ENCODE peak calls at places on chromosomes 4 and X, in eight cellular contexts. One of them, this sample, is unnamed.

GRCh38 chrX:107505223-107505622 is 55.8 kb downstream of the FRMPD3 start:
- DNase-seq in A673: no peak
- DNase-seq in neural crest cell: no peak
- DNase-seq in prostate gland: no peak
- DNase-seq in mesothelial cell of epicardium: no peak
- DNase-seq in lower leg skin: peak; percentile 6
- DNase-seq in AG10803: no peak
- DNase-seq in choroid plexus epithelial cell: no peak
- DNase-seq in this sample: no peak

GRCh38 chr4:88522702-88523324 is 763 bp downstream of the PYURF start:
- DNase-seq in prostate gland: peak; percentile 21
- DNase-seq in choroid plexus epithelial cell: peak; percentile 36
- DNase-seq in A673: peak; percentile 21
- DNase-seq in AG10803: peak; percentile 46
- DNase-seq in neural crest cell: peak; percentile 14
- DNase-seq in mesothelial cell of epicardium: no peak
- DNase-seq in lower leg skin: peak; percentile 88
- DNase-seq in this sample: no peak

GRCh38 chr4:687975-688694 is 816 bp downstream of the SLC49A3 start:
- DNase-seq in choroid plexus epithelial cell: no peak
- DNase-seq in mesothelial cell of epicardium: no peak
- DNase-seq in A673: no peak
- DNase-seq in AG10803: no peak
- DNase-seq in prostate gland: no peak
- DNase-seq in neural crest cell: no peak
- DNase-seq in lower leg skin: no peak
- DNase-seq in this sample: no peak

GRCh38 chrX:78708830-78709229 is 38.7 kb upstream of the LPAR4 start:
- DNase-seq in choroid plexus epithelial cell: no peak
- DNase-seq in mesothelial cell of epicardium: no peak
- DNase-seq in AG10803: peak; percentile 64
- DNase-seq in A673: no peak
- DNase-seq in lower leg skin: no peak
- DNase-seq in neural crest cell: no peak
- DNase-seq in prostate gland: peak; percentile 3
- DNase-seq in this sample: no peak

GRCh38 chrX:2676794-2677675 is 14.1 kb upstream of the CD99 start:
- DNase-seq in lower leg skin: no peak
- DNase-seq in choroid plexus epithelial cell: no peak
- DNase-seq in mesothelial cell of epicardium: no peak
- DNase-seq in A673: no peak
- DNase-seq in neural crest cell: no peak
- DNase-seq in prostate gland: no peak
- DNase-seq in AG10803: peak; percentile 70
- DNase-seq in this sample: no peak

GRCh38 chrX:145623453-145623852 is 194.2 kb upstream of the SLITRK2 start:
- DNase-seq in AG10803: no peak
- DNase-seq in A673: no peak
- DNase-seq in neural crest cell: no peak
- DNase-seq in mesothelial cell of epicardium: no peak
- DNase-seq in prostate gland: no peak
- DNase-seq in lower leg skin: no peak
- DNase-seq in choroid plexus epithelial cell: no peak
- DNase-seq in this sample: no peak

GRCh38 chrX:9845574-9845948 is 59.3 kb downstream of the SHROOM2 start:
- DNase-seq in lower leg skin: no peak
- DNase-seq in A673: no peak
- DNase-seq in mesothelial cell of epicardium: no peak
- DNase-seq in neural crest cell: no peak
- DNase-seq in prostate gland: no peak
- DNase-seq in choroid plexus epithelial cell: peak; percentile 88
- DNase-seq in AG10803: peak; percentile 29
- DNase-seq in this sample: no peak

GRCh38 chr4:95107635-95108034 is 349.9 kb downstream of the BMPR1B start:
- DNase-seq in A673: no peak
- DNase-seq in lower leg skin: no peak
- DNase-seq in choroid plexus epithelial cell: peak; percentile 76
- DNase-seq in AG10803: peak; percentile 45
- DNase-seq in prostate gland: no peak
- DNase-seq in neural crest cell: no peak
- DNase-seq in mesothelial cell of epicardium: no peak
- DNase-seq in this sample: no peak

GRCh38 chrX:10656214-10656613 is 35.8 kb upstream of the MID1 start:
- DNase-seq in mesothelial cell of epicardium: no peak
- DNase-seq in choroid plexus epithelial cell: no peak
- DNase-seq in A673: no peak
- DNase-seq in lower leg skin: no peak
- DNase-seq in neural crest cell: no peak
- DNase-seq in AG10803: no peak
- DNase-seq in prostate gland: no peak
- DNase-seq in this sample: no peak

GRCh38 chr4:26860922-26861433 is 337 bp downstream of the STIM2 start:
- DNase-seq in lower leg skin: peak; percentile 91
- DNase-seq in prostate gland: peak; percentile 33
- DNase-seq in A673: peak; percentile 77
- DNase-seq in AG10803: peak; percentile 58
- DNase-seq in neural crest cell: peak; percentile 49
- DNase-seq in mesothelial cell of epicardium: peak; percentile 56
- DNase-seq in choroid plexus epithelial cell: peak; percentile 63
- DNase-seq in this sample: no peak

GRCh38 chr4:140137654-140138053 is 16.3 kb downstream of the MAML3 start:
- DNase-seq in prostate gland: peak; percentile 17
- DNase-seq in mesothelial cell of epicardium: no peak
- DNase-seq in neural crest cell: no peak
- DNase-seq in choroid plexus epithelial cell: peak; percentile 47
- DNase-seq in AG10803: peak; percentile 2
- DNase-seq in lower leg skin: no peak
- DNase-seq in A673: no peak
- DNase-seq in this sample: no peak

GRCh38 chrX:2583194-2584162 is 82.7 kb upstream of the DHRSX start:
- DNase-seq in lower leg skin: peak; percentile 75
- DNase-seq in prostate gland: no peak
- DNase-seq in A673: no peak
- DNase-seq in neural crest cell: no peak
- DNase-seq in AG10803: no peak
- DNase-seq in mesothelial cell of epicardium: no peak
- DNase-seq in choroid plexus epithelial cell: no peak
- DNase-seq in this sample: no peak

GRCh38 chr4:122003335-122003734 is 51.5 kb upstream of the TRPC3 start:
- DNase-seq in A673: peak; percentile 68
- DNase-seq in lower leg skin: no peak
- DNase-seq in AG10803: peak; percentile 21
- DNase-seq in mesothelial cell of epicardium: no peak
- DNase-seq in neural crest cell: peak; percentile 2
- DNase-seq in prostate gland: peak; percentile 4
- DNase-seq in choroid plexus epithelial cell: peak; percentile 31
- DNase-seq in this sample: no peak
- TF ChIP-seq CTCF in A673: peak; percentile 63
- TF ChIP-seq CTCF in lower leg skin: no peak
- TF ChIP-seq CTCF in AG10803: peak; percentile 50
- TF ChIP-seq CTCF in mesothelial cell of epicardium: peak; percentile 58
- TF ChIP-seq CTCF in neural crest cell: peak; percentile 57
- TF ChIP-seq CTCF in prostate gland: no peak
- TF ChIP-seq CTCF in choroid plexus epithelial cell: peak; percentile 54
- TF ChIP-seq CTCF in this sample: no peak

DNA sequence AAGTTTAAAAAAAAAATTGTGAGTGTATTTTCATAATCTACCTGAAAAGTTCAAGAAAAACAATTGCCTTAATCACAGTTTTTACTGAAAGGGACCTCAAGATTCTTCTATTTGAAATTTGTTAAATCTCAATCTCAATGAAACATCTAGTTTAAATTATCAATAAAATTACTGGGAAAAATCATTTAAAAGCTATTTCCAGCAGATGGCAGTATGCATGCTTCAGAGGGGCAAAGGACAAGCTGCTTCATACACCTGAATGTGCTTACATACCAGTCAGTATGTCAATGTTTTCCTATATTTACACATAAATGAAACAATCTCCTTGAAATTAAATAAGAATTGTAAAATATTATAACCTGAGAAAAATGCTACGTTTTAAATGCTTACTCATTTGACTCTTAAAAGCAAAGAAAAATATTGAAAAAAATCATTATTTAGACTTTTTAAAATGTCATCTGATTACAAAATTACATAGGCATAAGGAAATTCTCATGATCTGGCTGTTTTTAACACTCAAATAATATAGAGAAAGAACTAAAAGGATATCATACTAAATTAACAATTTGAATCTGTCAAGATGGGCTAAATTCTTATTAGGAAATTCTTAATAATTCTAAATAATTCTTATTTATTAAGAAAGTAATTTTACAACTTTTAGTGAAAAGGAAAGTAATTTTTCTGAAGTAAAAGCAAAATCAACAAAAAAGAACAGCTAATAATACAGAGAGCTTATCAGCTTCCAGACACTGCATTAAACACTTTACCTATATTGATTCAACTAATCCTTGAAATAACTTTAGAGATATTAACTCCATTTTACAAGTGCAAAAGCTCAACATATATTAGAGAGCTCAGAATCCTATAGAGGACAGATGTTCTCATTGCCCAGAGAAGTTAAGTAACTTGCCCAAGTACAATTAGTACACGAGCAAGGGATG is 242.1 kb downstream of the ADAMTS3 start:
- DNase-seq in mesothelial cell of epicardium: no peak
- DNase-seq in neural crest cell: no peak
- DNase-seq in A673: peak; percentile 28
- DNase-seq in prostate gland: no peak
- DNase-seq in lower leg skin: no peak
- DNase-seq in choroid plexus epithelial cell: peak; percentile 75
- DNase-seq in AG10803: peak; percentile 61
- DNase-seq in this sample: no peak
- TF ChIP-seq CTCF in mesothelial cell of epicardium: peak; percentile 50
- TF ChIP-seq CTCF in neural crest cell: peak; percentile 83
- TF ChIP-seq CTCF in A673: peak; percentile 59
- TF ChIP-seq CTCF in prostate gland: peak; percentile 55
- TF ChIP-seq CTCF in lower leg skin: no peak
- TF ChIP-seq CTCF in choroid plexus epithelial cell: peak; percentile 77
- TF ChIP-seq CTCF in AG10803: peak; percentile 77
- TF ChIP-seq CTCF in this sample: no peak

GRCh38 chr4:10173039-10173753 is 56.6 kb upstream of the WDR1 start:
- DNase-seq in mesothelial cell of epicardium: no peak
- DNase-seq in neural crest cell: no peak
- DNase-seq in AG10803: peak; percentile 81
- DNase-seq in prostate gland: peak; percentile 52
- DNase-seq in A673: no peak
- DNase-seq in lower leg skin: no peak
- DNase-seq in choroid plexus epithelial cell: peak; percentile 71
- DNase-seq in this sample: no peak
- TF ChIP-seq CTCF in mesothelial cell of epicardium: no peak
- TF ChIP-seq CTCF in neural crest cell: no peak
- TF ChIP-seq CTCF in AG10803: peak; percentile 12
- TF ChIP-seq CTCF in prostate gland: no peak
- TF ChIP-seq CTCF in A673: no peak
- TF ChIP-seq CTCF in lower leg skin: no peak
- TF ChIP-seq CTCF in choroid plexus epithelial cell: peak; percentile 6
- TF ChIP-seq CTCF in this sample: no peak

DNA sequence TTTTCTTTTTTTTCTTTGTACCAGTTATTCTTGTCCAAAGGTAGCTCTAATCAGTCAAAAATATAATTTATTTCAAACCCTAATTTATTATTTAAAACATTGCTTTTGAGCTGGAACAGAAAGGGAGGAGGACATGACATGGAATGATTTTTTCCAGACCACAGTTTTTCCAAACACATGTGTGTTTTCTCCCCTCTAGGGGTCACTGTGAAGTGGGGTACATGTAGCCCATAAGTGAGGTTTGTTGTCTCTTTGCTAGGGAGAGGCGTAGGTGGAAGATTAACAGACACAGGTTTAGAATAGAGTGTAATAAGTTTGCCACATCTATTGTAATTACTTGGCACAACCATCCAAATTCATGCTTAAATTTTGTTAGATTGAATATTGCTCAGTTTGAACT is 83.0 kb downstream of the TNIP2 start:
- DNase-seq in AG10803: no peak
- DNase-seq in A673: peak; percentile 11
- DNase-seq in mesothelial cell of epicardium: no peak
- DNase-seq in prostate gland: no peak
- DNase-seq in lower leg skin: no peak
- DNase-seq in neural crest cell: no peak
- DNase-seq in choroid plexus epithelial cell: peak; percentile 40
- DNase-seq in this sample: no peak
- TF ChIP-seq CTCF in AG10803: peak; percentile 20
- TF ChIP-seq CTCF in A673: peak; percentile 56
- TF ChIP-seq CTCF in mesothelial cell of epicardium: no peak
- TF ChIP-seq CTCF in prostate gland: no peak
- TF ChIP-seq CTCF in lower leg skin: no peak
- TF ChIP-seq CTCF in neural crest cell: peak; percentile 41
- TF ChIP-seq CTCF in choroid plexus epithelial cell: peak; percentile 56
- TF ChIP-seq CTCF in this sample: no peak

GRCh38 chr4:182918044-182918607 is 940 bp upstream of the DCTD start:
- DNase-seq in AG10803: no peak
- DNase-seq in choroid plexus epithelial cell: no peak
- DNase-seq in neural crest cell: no peak
- DNase-seq in prostate gland: no peak
- DNase-seq in mesothelial cell of epicardium: no peak
- DNase-seq in A673: no peak
- DNase-seq in lower leg skin: no peak
- DNase-seq in this sample: no peak
- TF ChIP-seq CTCF in AG10803: no peak
- TF ChIP-seq CTCF in choroid plexus epithelial cell: no peak
- TF ChIP-seq CTCF in neural crest cell: peak; percentile 7
- TF ChIP-seq CTCF in prostate gland: no peak
- TF ChIP-seq CTCF in mesothelial cell of epicardium: no peak
- TF ChIP-seq CTCF in A673: peak; percentile 1
- TF ChIP-seq CTCF in lower leg skin: no peak
- TF ChIP-seq CTCF in this sample: no peak

DNA sequence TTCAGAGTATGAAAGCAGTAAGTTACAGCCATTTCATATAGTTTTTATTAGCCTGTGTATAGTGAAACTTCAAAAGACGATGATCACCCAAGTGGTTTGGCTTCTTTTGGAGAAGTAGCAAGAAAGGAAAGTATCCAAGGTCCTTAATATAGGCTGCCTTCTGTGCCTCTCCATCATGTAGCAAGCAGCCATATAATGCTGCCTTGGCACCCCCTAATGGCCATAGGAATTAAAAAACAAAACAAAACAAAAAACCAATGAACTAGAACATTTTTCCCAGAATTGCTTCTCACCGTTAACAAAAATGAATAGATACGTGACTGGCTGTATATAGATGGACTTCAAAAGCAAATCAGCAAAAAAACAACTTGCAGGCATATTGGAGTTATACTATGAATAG is 18.9 kb downstream of the LAMP2 start:
- DNase-seq in lower leg skin: no peak
- DNase-seq in neural crest cell: no peak
- DNase-seq in prostate gland: no peak
- DNase-seq in choroid plexus epithelial cell: peak; percentile 40
- DNase-seq in mesothelial cell of epicardium: no peak
- DNase-seq in A673: peak; percentile 33
- DNase-seq in AG10803: peak; percentile 3
- DNase-seq in this sample: no peak
- TF ChIP-seq CTCF in lower leg skin: no peak
- TF ChIP-seq CTCF in neural crest cell: peak; percentile 35
- TF ChIP-seq CTCF in prostate gland: no peak
- TF ChIP-seq CTCF in choroid plexus epithelial cell: peak; percentile 48
- TF ChIP-seq CTCF in mesothelial cell of epicardium: no peak
- TF ChIP-seq CTCF in A673: peak; percentile 59
- TF ChIP-seq CTCF in AG10803: peak; percentile 18
- TF ChIP-seq CTCF in this sample: no peak

This sample was measured in omental fat pad.